ENCODE peak calls at places on chromosomes 16 and 17, in five cellular contexts. A is adrenal gland; R is A549; H is sigmoid colon; W is CD8-positive, alpha-beta T cell. G is an unnamed sample. For H3K4me1, the result is how much of the 10 kb centered on the place peaks cover.

GRCh38 chr17:27603870-27604794 is 26.9 kb upstream of the LGALS9 start:
- DNase-seq in R (no peak), W (no peak), A (no peak), H (no peak), G (no peak)

GRCh38 chr17:71516149-71516548 is 604.7 kb upstream of the SOX9 start:
- DNase-seq in W (no peak), R (no peak), H (no peak), A (no peak), G (no peak)

GRCh38 chr17:62675260-62675659 is 47.8 kb downstream of the MRC2 start:
- DNase-seq in H (peak), R (no peak), A (no peak), W (no peak), G (no peak)

GRCh38 chr17:51397361-51398127 is 137.2 kb downstream of the UTP18 start:
- DNase-seq in W (no peak), A (no peak), R (peak), H (no peak), G (no peak)

GRCh38 chr16:49593423-49594040 is 219.9 kb downstream of the C16orf78 start:
- DNase-seq in H (no peak), A (peak), R (no peak), W (no peak), G (peak)

GRCh38 chr17:2957631-2958286 is 105.6 kb downstream of the OR1D5 start:
- DNase-seq in A (peak), H (peak), W (no peak), R (no peak), G (no peak)

GRCh38 chr17:34581446-34582184 is 2.2 kb downstream of the TMEM132E start:
- DNase-seq in R (no peak), H (no peak), W (no peak), A (no peak), G (no peak)

GRCh38 chr17:48429638-48430586 is at the start of gene SKAP1:
- DNase-seq in H (no peak), A (no peak), R (no peak), W (peak), G (no peak)

GRCh38 chr16:71260995-71261394 is 28.2 kb downstream of the CMTR2 start:
- DNase-seq in A (no peak), H (no peak), W (no peak), R (no peak), G (no peak)

GRCh38 chr16:29230671-29231091 is 175.8 kb downstream of the NPIPB11 start:
- DNase-seq in R (no peak), H (no peak), A (no peak), W (no peak), G (peak)

GRCh38 chr16:12541672-12542071 is 262.0 kb downstream of the CPPED1 start:
- DNase-seq in R (no peak), H (no peak), A (no peak), W (no peak), G (no peak)

GRCh38 chr17:60154616-60155426 is 5.0 kb downstream of the CA4 start:
- DNase-seq in H (no peak), R (no peak), W (no peak), A (no peak), G (no peak)

GRCh38 chr17:34382586-34383224 is 19.7 kb upstream of the CCL1 start:
- DNase-seq in H (no peak), W (no peak), A (no peak), R (no peak), G (no peak)

GRCh38 chr17:14458724-14459123 is 157.8 kb downstream of the HS3ST3B1 start:
- DNase-seq in H (no peak), R (no peak), A (no peak), W (no peak), G (no peak)
- H3K4me1 ChIP-seq in H (under half), R (under half), A (under half), W (under half), G (under half)

DNA sequence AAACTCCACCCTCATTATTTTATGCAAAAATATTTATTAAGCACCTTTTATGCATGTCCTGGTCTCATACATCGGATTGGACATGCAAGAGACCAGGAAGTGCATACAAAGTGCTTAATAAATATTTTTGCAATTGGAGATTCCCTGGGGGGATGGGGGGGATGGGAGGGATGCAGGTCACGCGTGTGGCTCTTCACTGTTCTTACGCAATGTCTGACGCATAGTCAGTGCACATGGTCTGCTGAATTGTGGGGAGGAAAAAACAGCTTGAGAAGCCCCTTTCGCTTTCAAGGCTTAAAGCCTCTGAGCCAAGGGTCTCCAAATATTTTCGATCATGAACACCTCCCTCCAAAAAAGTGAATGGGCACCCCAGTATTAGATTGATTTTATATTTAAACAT is 96.7 kb upstream of the XYLT1 start:
- DNase-seq in W (no peak), R (no peak), A (no peak), H (no peak), G (no peak)
- H3K27ac ChIP-seq in W (no peak), R (no peak), A (no peak), H (no peak), G (no peak)

GRCh38 chr17:61393904-61394629 is 5.6 kb upstream of the TBX2 start:
- DNase-seq in W (no peak), H (no peak), A (no peak), R (no peak), G (no peak)

GRCh38 chr17:61394630-61395408 is 4.8 kb upstream of the TBX2 start:
- DNase-seq in W (no peak), A (no peak), R (no peak), H (no peak), G (no peak)

GRCh38 chr17:61393550-61393903 is 6.1 kb upstream of the TBX2 start:
- DNase-seq in R (no peak), A (no peak), H (no peak), W (no peak), G (no peak)

GRCh38 chr17:61391595-61392291 is 7.9 kb upstream of the TBX2 start:
- DNase-seq in H (no peak), A (no peak), R (no peak), W (no peak), G (no peak)

GRCh38 chr17:61392679-61393078 is 7.0 kb upstream of the TBX2 start:
- DNase-seq in H (no peak), R (no peak), W (no peak), A (no peak), G (no peak)
- H3K4me1 ChIP-seq in H (under half), R (under half), W (under half), A (under half), G (under half)

GRCh38 chr16:30370444-30371247 is at the start of gene TBC1D10B:
- DNase-seq in R (peak), A (peak), H (peak), W (peak), G (peak)
- H3K27ac ChIP-seq in R (peak), A (peak), H (peak), W (peak), G (peak)

GRCh38 chr16:3145660-3146059 is 10.8 kb downstream of the ZNF213 start:
- DNase-seq in W (no peak), H (peak), R (no peak), A (no peak), G (no peak)

GRCh38 chr16:3144331-3144881 is 9.6 kb downstream of the ZNF213 start:
- DNase-seq in R (no peak), H (peak), A (no peak), W (no peak), G (no peak)

GRCh38 chr16:3143189-3143588 is 8.4 kb downstream of the ZNF213 start:
- DNase-seq in W (no peak), R (no peak), A (no peak), H (no peak), G (no peak)

GRCh38 chr16:3143598-3144330 is 8.9 kb downstream of the ZNF213 start:
- DNase-seq in H (no peak), A (peak), R (no peak), W (no peak), G (no peak)

DNA sequence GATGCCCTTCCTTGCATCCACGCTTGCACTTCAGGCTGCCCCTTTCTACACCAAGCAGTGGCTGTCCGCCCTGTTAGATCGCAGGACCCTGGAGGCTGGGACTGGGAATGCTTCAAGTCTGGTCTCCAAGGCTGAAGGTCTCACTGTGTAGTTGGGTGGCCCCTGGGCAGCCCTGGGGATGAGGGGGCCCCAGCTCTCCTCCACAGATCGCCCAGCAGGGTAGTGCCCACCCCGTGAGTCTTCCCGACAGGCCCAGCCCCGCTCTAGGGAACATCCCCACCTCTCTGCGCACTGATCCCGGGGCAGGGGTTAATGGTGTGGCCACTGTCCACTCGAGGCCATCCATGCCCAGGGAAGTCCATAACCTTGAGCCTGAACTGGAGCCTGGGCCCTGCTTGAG is 10.3 kb downstream of the ZNF213 start:
- DNase-seq in H (peak), A (no peak), R (no peak), W (no peak), G (no peak)
- H3K4me1 ChIP-seq in H (under half), A (under half), R (under half), W (under half), G (under half)

GRCh38 chr17:7132511-7133094 is 18.0 kb upstream of the ASGR2 start:
- DNase-seq in A (no peak), W (peak), R (no peak), H (no peak), G (no peak)
- H3K27ac ChIP-seq in A (no peak), W (peak), R (peak), H (peak), G (no peak)

G was measured in ascending aorta.